ENCODE peak calls at places on chromosome 16, in four cellular contexts. E is IMR-90, H is kidney epithelial cell, N is neuronal stem cell. C is an unnamed sample. For H3K36me3, the result is how much of the 10 kb centered on the place peaks cover.

GRCh38 chr16:66924527-66925321 is 611 bp downstream of the RRAD start:
- DNase-seq in N (peak), H (no peak), E (no peak), C (peak)

GRCh38 chr16:79483336-79483735 is 117.2 kb downstream of the MAF start:
- DNase-seq in H (no peak), E (no peak), N (no peak), C (no peak)

GRCh38 chr16:9489823-9490467 is 398.5 kb downstream of the HAPSTR1 start:
- DNase-seq in H (peak), E (no peak), N (no peak), C (no peak)

GRCh38 chr16:13702614-13703013 is 217.3 kb upstream of the ERCC4 start:
- DNase-seq in N (no peak), H (no peak), E (no peak), C (no peak)

GRCh38 chr16:57131351-57131970 is 39.1 kb downstream of the CPNE2 start:
- DNase-seq in H (no peak), E (no peak), N (no peak), C (no peak)

GRCh38 chr16:23962001-23962400 is 126.2 kb downstream of the PRKCB start:
- DNase-seq in H (no peak), N (no peak), E (no peak), C (no peak)

GRCh38 chr16:19926449-19927390 is 42.1 kb upstream of the GPRC5B start:
- DNase-seq in E (peak), N (no peak), H (peak), C (no peak)

GRCh38 chr16:54240180-54241125 is 46.1 kb downstream of the IRX3 start:
- DNase-seq in H (no peak), E (no peak), N (no peak), C (peak)

GRCh38 chr16:24999856-25000447 is 15.2 kb downstream of the ARHGAP17 start:
- DNase-seq in H (no peak), E (no peak), N (no peak), C (peak)

GRCh38 chr16:58582971-58583765 is 46.5 kb downstream of the CNOT1 start:
- DNase-seq in N (no peak), H (no peak), E (no peak), C (peak)

GRCh38 chr16:56944954-56945839 is 13.3 kb downstream of the HERPUD1 start:
- DNase-seq in E (peak), H (no peak), N (no peak), C (no peak)

GRCh38 chr16:87445486-87445885 is 47.3 kb downstream of the ZCCHC14 start:
- DNase-seq in H (no peak), E (peak), N (no peak), C (no peak)

GRCh38 chr16:72996291-72997062 is 51.5 kb downstream of the ZFHX3 start:
- DNase-seq in E (no peak), N (no peak), H (no peak), C (no peak)

GRCh38 chr16:65773319-65773874 is 593.1 kb upstream of the CDH5 start:
- DNase-seq in N (no peak), H (no peak), E (no peak), C (peak)

GRCh38 chr16:51898872-51899271 is 648.1 kb downstream of the TOX3 start:
- DNase-seq in H (no peak), N (no peak), E (peak), C (no peak)

GRCh38 chr16:1407749-1408148 is 6.8 kb downstream of the UNKL start:
- DNase-seq in H (no peak), N (no peak), E (peak), C (no peak)

GRCh38 chr16:66247516-66248089 is 118.9 kb upstream of the CDH5 start:
- DNase-seq in N (no peak), E (peak), H (no peak), C (no peak)

GRCh38 chr16:50644730-50645129 is 36.4 kb downstream of the SNX20 start:
- DNase-seq in H (no peak), N (no peak), E (no peak), C (peak)

GRCh38 chr16:83661656-83662055 is 146.1 kb upstream of the HSBP1 start:
- DNase-seq in N (no peak), H (no peak), E (no peak), C (no peak)

GRCh38 chr16:1432388-1433262 is 1.7 kb downstream of the PERCC1 start:
- DNase-seq in H (no peak), N (no peak), E (no peak), C (no peak)

GRCh38 chr16:23359092-23359760 is 57.1 kb downstream of the SCNN1B start:
- DNase-seq in N (no peak), E (peak), H (no peak), C (no peak)

GRCh38 chr16:69141936-69142335 is 9.5 kb downstream of the UTP4 start:
- DNase-seq in N (no peak), H (no peak), E (no peak), C (no peak)

GRCh38 chr16:38941-39892 is 14.2 kb downstream of the POLR3K start:
- DNase-seq in H (no peak), E (no peak), N (no peak), C (no peak)

GRCh38 chr16:43294-43693 is 10.1 kb downstream of the POLR3K start:
- DNase-seq in N (no peak), H (no peak), E (peak), C (no peak)

GRCh38 chr16:44655-45054 is 8.8 kb downstream of the POLR3K start:
- DNase-seq in H (no peak), E (no peak), N (no peak), C (no peak)

GRCh38 chr16:42069-42457 is 11.3 kb downstream of the POLR3K start:
- DNase-seq in N (no peak), H (no peak), E (no peak), C (no peak)

DNA sequence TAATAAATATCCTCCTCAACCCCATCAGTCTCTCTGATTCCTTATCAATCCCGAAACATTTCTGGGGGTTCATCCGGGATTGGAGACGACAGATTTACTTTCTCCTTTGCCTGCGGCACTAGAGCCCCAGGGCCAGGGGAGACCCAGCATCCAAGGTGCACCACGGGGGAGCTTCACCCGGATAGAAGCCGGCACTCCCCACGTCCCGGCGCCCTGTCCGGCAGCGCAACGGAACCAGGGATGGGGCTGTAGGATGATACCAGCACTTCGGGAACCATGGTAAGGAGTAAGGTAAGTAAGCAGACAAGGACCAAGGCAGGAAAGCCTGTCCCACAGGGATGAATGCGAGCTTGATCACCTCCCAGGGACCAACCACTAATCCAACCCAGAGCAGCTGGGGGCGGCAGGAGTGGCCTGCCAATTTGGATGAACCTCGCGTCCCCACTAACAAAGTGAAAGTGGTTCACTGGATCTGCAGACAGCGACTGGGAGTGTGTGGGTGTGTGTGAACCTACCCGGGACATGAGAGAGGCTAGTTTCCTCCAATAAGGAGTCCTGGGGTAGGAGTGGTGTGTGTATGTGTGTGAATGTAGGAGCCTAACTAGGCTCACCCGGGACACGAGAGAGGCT is 11.9 kb downstream of the POLR3K start:
- DNase-seq in E (no peak), N (no peak), H (no peak), C (no peak)
- H3K4me3 ChIP-seq in E (no peak), N (no peak), H (no peak), C (no peak)

GRCh38 chr16:88891083-88891482 is 24.6 kb upstream of the PABPN1L start:
- DNase-seq in H (no peak), E (no peak), N (no peak), C (no peak)
- H3K36me3 ChIP-seq in H (under half), E (under half), N (under half), C (under half)

DNA sequence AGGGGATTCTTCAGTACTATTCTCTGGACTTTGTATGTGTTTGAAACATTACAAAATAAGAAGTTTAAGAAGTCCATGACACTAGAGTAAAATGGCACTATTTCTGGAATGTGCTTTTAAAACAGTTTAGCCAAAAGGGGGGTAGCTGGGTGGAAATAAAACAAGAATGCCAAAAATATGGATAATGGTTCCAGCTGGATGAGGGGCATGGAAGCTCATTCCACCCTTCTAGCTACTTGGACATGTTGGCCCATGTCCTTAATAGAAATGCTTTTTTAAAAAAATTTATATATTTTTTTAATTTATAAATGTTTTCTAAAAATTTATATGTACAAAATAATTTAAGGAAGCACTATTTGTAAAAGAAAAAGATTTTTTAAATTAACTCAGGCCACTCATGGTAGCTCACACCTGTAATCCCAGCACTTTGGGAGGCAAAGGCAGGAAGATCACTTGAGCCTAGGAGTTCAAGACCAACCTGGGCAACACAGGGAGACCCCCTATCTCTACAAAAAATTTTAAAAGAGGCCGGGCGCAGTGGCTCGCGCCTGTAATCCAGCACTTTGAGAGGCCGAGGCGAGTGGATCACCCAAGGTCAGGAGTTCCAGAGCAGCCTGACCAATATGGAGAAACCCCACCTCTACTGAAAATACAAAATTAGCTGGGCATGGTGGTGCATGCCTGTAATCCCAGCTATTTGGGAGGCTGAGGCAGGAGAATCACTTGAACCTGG is 12.8 kb downstream of the ZC3H7A start:
- DNase-seq in N (no peak), E (no peak), H (no peak), C (no peak)
- H3K4me3 ChIP-seq in N (no peak), E (no peak), H (no peak), C (no peak)

GRCh38 chr16:67932462-67932840 is 789 bp upstream of the CTRL start:
- DNase-seq in E (no peak), H (no peak), N (no peak), C (no peak)
- H3K36me3 ChIP-seq in E (under half), H (under half), N (under half), C (under half)

DNA sequence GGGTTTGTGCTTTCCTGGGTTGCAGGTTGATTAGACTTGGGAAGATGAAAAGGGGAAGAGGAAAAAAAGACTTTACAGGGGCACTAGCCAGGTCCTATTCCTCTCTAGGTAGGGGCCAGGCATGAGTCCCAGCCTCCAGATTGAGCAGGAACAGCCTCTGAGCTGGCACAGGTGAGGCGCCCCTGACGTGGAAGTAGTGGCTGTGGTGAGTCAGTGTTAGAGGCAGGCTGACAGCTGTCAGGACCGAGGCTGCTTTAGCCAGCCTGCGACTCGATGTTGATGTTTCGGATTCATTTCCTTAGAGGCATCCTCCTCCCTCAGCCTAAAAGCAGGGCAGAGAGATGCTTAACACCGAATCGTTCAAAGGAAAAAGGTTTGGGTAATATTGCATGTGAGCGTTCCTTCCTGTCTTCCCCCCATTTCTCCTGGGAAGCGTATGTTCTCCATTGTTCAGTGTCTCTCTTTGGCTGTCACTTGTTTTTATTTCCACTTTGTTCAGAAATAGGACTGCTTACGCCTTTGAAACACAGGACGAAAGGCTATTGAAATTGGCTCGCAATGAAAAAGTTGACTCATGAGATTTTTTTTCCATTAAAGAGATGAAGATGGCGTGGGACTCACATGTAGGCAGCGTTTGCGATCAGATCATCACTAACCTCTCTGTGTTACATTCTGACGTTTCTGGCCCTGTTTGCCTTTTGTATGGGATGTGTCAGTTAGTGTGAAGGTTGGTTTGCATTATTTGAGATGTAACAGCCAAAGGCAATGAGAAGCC is 1.2 kb downstream of the KIAA0513 start:
- DNase-seq in E (peak), N (no peak), H (no peak), C (no peak)
- H3K4me3 ChIP-seq in E (peak), N (no peak), H (no peak), C (no peak)

C was measured in cardiac muscle cell.